ENCODE peak calls at places on chromosomes 12 and 14, in ten cellular contexts. L is iPS DF 6.9; Q is stimulated activated CD8-positive, alpha-beta memory T cell treated with anti-CD3 and anti-CD28 coated beads, Interleukin-15, amount 100 ng/mL, for 24 hours; T is activated CD4-positive, alpha-beta T cell treated with anti-CD3 and anti-CD28 coated beads for 48 hours; E is iris pigment epithelial cell; A is HS-27A; C is dermis microvascular lymphatic vessel endothelial cell; H is activated T-helper 1 cell treated with Interleukin-2 at 50 U/mL for 16 hours; Y is GM12865; Z is prostate gland. U is an unnamed sample.

GRCh38 chr12:55925870-55926737 is 1.6 kb downstream of the PYM1 start:
- DNase-seq in L (no peak), Q (no peak), T (peak; percentile 16), E (no peak), A (no peak), C (no peak), H (no peak), Y (no peak), Z (no peak), U (no peak)

GRCh38 chr12:88036368-88036965 is 7.3 kb upstream of the C12orf50 start:
- DNase-seq in L (no peak), Q (no peak), T (no peak), E (peak; percentile 73), A (peak; percentile 9), C (no peak), H (no peak), Y (no peak), Z (no peak), U (peak; percentile 62)

GRCh38 chr14:95484296-95484695 is 32.2 kb downstream of the SYNE3 start:
- DNase-seq in L (no peak), Q (no peak), T (no peak), E (no peak), A (no peak), C (no peak), H (no peak), Y (no peak), Z (no peak), U (no peak)

GRCh38 chr14:56002876-56003625 is 115.2 kb upstream of the PELI2 start:
- DNase-seq in L (no peak), Q (no peak), T (peak; percentile 67), E (no peak), A (no peak), C (no peak), H (no peak), Y (no peak), Z (no peak), U (no peak)

GRCh38 chr12:118136559-118137003 is 657 bp downstream of the PEBP1 start:
- DNase-seq in L (no peak), Q (peak; percentile 12), T (peak; percentile 61), E (peak; percentile 48), A (no peak), C (no peak), H (peak; percentile 3), Y (peak; percentile 77), Z (peak; percentile 26), U (peak; percentile 49)

GRCh38 chr12:113850309-113851056 is 115.6 kb downstream of the RBM19 start:
- DNase-seq in L (no peak), Q (no peak), T (no peak), E (no peak), A (no peak), C (no peak), H (no peak), Y (no peak), Z (no peak), U (no peak)

GRCh38 chr14:37599527-37600368 is 4.3 kb downstream of the TTC6 start:
- DNase-seq in L (no peak), Q (no peak), T (no peak), E (no peak), A (no peak), C (no peak), H (no peak), Y (no peak), Z (no peak), U (peak; percentile 29)

GRCh38 chr14:37901978-37902377 is 305.7 kb upstream of the SSTR1 start:
- DNase-seq in L (no peak), Q (no peak), T (no peak), E (peak; percentile 14), A (peak; percentile 75), C (no peak), H (no peak), Y (no peak), Z (no peak), U (peak; percentile 86)

GRCh38 chr12:93122089-93122488 is 193.0 kb upstream of the EEA1 start:
- DNase-seq in L (no peak), Q (no peak), T (no peak), E (peak; percentile 96), A (no peak), C (no peak), H (no peak), Y (no peak), Z (no peak), U (peak; percentile 80)

GRCh38 chr12:54197037-54197909 is 8.5 kb upstream of the SMUG1 start:
- DNase-seq in L (no peak), Q (no peak), T (no peak), E (peak; percentile 39), A (no peak), C (no peak), H (no peak), Y (peak; percentile 61), Z (no peak), U (peak; percentile 76)

GRCh38 chr12:89994901-89995300 is 286.3 kb upstream of the ATP2B1 start:
- DNase-seq in L (no peak), Q (no peak), T (no peak), E (no peak), A (no peak), C (no peak), H (no peak), Y (no peak), Z (no peak), U (no peak)

GRCh38 chr12:52720487-52720886 is 17.2 kb upstream of the KRT77 start:
- DNase-seq in L (no peak), Q (no peak), T (no peak), E (no peak), A (no peak), C (no peak), H (no peak), Y (no peak), Z (no peak), U (peak; percentile 33)

GRCh38 chr14:86973177-86973576 is 1019.8 kb downstream of the GALC start:
- DNase-seq in L (no peak), Q (no peak), T (no peak), E (no peak), A (no peak), C (no peak), H (no peak), Y (no peak), Z (no peak), U (no peak)

U was measured in EL.